ENCODE peak calls at places on chromosomes 11 and 22, in eight cellular contexts. P, I, D, Y, U, T, F and M are unnamed samples.

GRCh38 chr11:78768947-78769346 is 194.3 kb upstream of the NARS2 start:
- DNase-seq in P (no peak), I (no peak), D (no peak), Y (no peak), U (no peak), T (no peak), F (no peak), M (no peak)

GRCh38 chr11:66142370-66143263 is 72.5 kb downstream of the PACS1 start:
- DNase-seq in P (no peak), I (no peak), D (no peak), Y (no peak), U (no peak), T (peak), F (no peak), M (peak)

GRCh38 chr22:40654522-40655167 is 18.1 kb upstream of the MRTFA start:
- DNase-seq in P (peak), I (no peak), D (no peak), Y (no peak), U (no peak), T (peak), F (peak), M (peak)

GRCh38 chr11:109783842-109784241 is 309.4 kb upstream of the ZC3H12C start:
- DNase-seq in P (no peak), I (no peak), D (no peak), Y (no peak), U (no peak), T (no peak), F (no peak), M (no peak)

GRCh38 chr22:19862616-19863246 is 8.1 kb upstream of the GNB1L start:
- DNase-seq in P (no peak), I (no peak), D (no peak), Y (no peak), U (no peak), T (no peak), F (no peak), M (no peak)

GRCh38 chr11:60825118-60825517 is 16.8 kb upstream of the CCDC86 start:
- DNase-seq in P (no peak), I (no peak), D (no peak), Y (no peak), U (no peak), T (no peak), F (no peak), M (no peak)

GRCh38 chr22:28768701-28769393 is 3.6 kb upstream of the CCDC117 start:
- DNase-seq in P (no peak), I (no peak), D (no peak), Y (no peak), U (no peak), T (no peak), F (no peak), M (no peak)

GRCh38 chr22:32307617-32308016 is 50.0 kb upstream of the RFPL3 start:
- DNase-seq in P (no peak), I (no peak), D (no peak), Y (no peak), U (no peak), T (no peak), F (no peak), M (no peak)

GRCh38 chr22:30602049-30602448 is 4.9 kb upstream of the TCN2 start:
- DNase-seq in P (peak), I (no peak), D (no peak), Y (no peak), U (no peak), T (peak), F (peak), M (peak)

GRCh38 chr11:94000641-94001040 is 20.5 kb upstream of the HEPHL1 start:
- DNase-seq in P (no peak), I (no peak), D (no peak), Y (no peak), U (no peak), T (no peak), F (no peak), M (no peak)

GRCh38 chr22:44363980-44364749 is 51.4 kb upstream of the SHISAL1 start:
- DNase-seq in P (no peak), I (no peak), D (no peak), Y (no peak), U (no peak), T (peak), F (no peak), M (no peak)

GRCh38 chr11:17387811-17388210 is 648 bp downstream of the KCNJ11 start:
- DNase-seq in P (no peak), I (no peak), D (no peak), Y (no peak), U (no peak), T (no peak), F (no peak), M (no peak)

GRCh38 chr11:122756417-122756816 is 81.9 kb upstream of the CRTAM start:
- DNase-seq in P (no peak), I (peak), D (peak), Y (no peak), U (peak), T (no peak), F (no peak), M (no peak)

GRCh38 chr11:61270354-61271070 is 24.6 kb downstream of the VWCE start:
- DNase-seq in P (no peak), I (no peak), D (no peak), Y (no peak), U (peak), T (no peak), F (peak), M (peak)

GRCh38 chr11:119298726-119299125 is 18.2 kb downstream of the MCAM start:
- DNase-seq in P (no peak), I (no peak), D (no peak), Y (no peak), U (no peak), T (no peak), F (no peak), M (no peak)

GRCh38 chr22:32205974-32206773 is 1.3 kb upstream of the RFPL2 start:
- DNase-seq in P (no peak), I (no peak), D (no peak), Y (no peak), U (no peak), T (no peak), F (no peak), M (no peak)

GRCh38 chr11:93655581-93656255 is 5.8 kb upstream of the CEP295 start:
- DNase-seq in P (no peak), I (no peak), D (no peak), Y (no peak), U (no peak), T (no peak), F (no peak), M (no peak)